ENCODE peak calls at places on chromosomes 7 and 10, in four cellular contexts. One of them, this sample, is unnamed.

GRCh38 chr7:514651-515598 is 4.7 kb downstream of the PDGFA start:
- DNase-seq in left colon: peak; percentile 82
- DNase-seq in NCI-H187: no peak
- DNase-seq in astrocyte of the cerebellum: no peak
- DNase-seq in this sample: no peak

GRCh38 chr7:94882891-94883290 is 24.5 kb upstream of the PPP1R9A start:
- DNase-seq in left colon: no peak
- DNase-seq in NCI-H187: no peak
- DNase-seq in astrocyte of the cerebellum: no peak
- DNase-seq in this sample: no peak

GRCh38 chr7:149688836-149689590 is 84.4 kb downstream of the ZNF467 start:
- DNase-seq in left colon: no peak
- DNase-seq in NCI-H187: no peak
- DNase-seq in astrocyte of the cerebellum: no peak
- DNase-seq in this sample: no peak

GRCh38 chr7:42972703-42973500 is 40.7 kb downstream of the MRPL32 start:
- DNase-seq in left colon: no peak
- DNase-seq in NCI-H187: no peak
- DNase-seq in astrocyte of the cerebellum: peak; percentile 96
- DNase-seq in this sample: peak; percentile 27

GRCh38 chr7:157377436-157378124 is 40.8 kb downstream of the DNAJB6 start:
- DNase-seq in left colon: no peak
- DNase-seq in NCI-H187: no peak
- DNase-seq in astrocyte of the cerebellum: no peak
- DNase-seq in this sample: no peak

GRCh38 chr7:158377800-158378623 is 209.6 kb downstream of the PTPRN2 start:
- DNase-seq in left colon: peak; percentile 18
- DNase-seq in NCI-H187: no peak
- DNase-seq in astrocyte of the cerebellum: no peak
- DNase-seq in this sample: no peak

GRCh38 chr10:123901621-123902020 is 10.0 kb upstream of the CPXM2 start:
- DNase-seq in left colon: no peak
- DNase-seq in NCI-H187: no peak
- DNase-seq in astrocyte of the cerebellum: no peak
- DNase-seq in this sample: no peak

GRCh38 chr7:157150825-157151412 is 12.2 kb downstream of the UBE3C start:
- DNase-seq in left colon: no peak
- DNase-seq in NCI-H187: no peak
- DNase-seq in astrocyte of the cerebellum: peak; percentile 55
- DNase-seq in this sample: peak; percentile 86

GRCh38 chr10:95297402-95297801 is 6.6 kb upstream of the PDLIM1 start:
- DNase-seq in left colon: no peak
- DNase-seq in NCI-H187: no peak
- DNase-seq in astrocyte of the cerebellum: no peak
- DNase-seq in this sample: no peak

GRCh38 chr7:43781726-43782607 is 23.5 kb downstream of the BLVRA start:
- DNase-seq in left colon: peak; percentile 11
- DNase-seq in NCI-H187: no peak
- DNase-seq in astrocyte of the cerebellum: no peak
- DNase-seq in this sample: no peak